ENCODE peak calls at places on chromosomes 4 and X, in eight cellular contexts. H is CD8-positive, alpha-beta T cell; W is tibial artery; J is A549; R is foreskin fibroblast; Q is HCT116; B is fibroblast of the aortic adventitia; P is mucosa of descending colon. X is an unnamed sample.

GRCh38 chrX:25941559-25942250 is 196.4 kb upstream of the MAGEB18 start:
- DNase-seq in R (no peak), Q (no peak), B (peak), J (no peak), H (no peak), W (no peak), P (no peak), X (peak)

GRCh38 chr4:19689511-19689910 is 562.2 kb upstream of the SLIT2 start:
- DNase-seq in H (no peak), W (no peak), J (no peak), P (no peak), R (peak), B (peak), Q (no peak), X (peak)

GRCh38 chr4:82423245-82424054 is 6.8 kb downstream of the HNRNPDL start:
- DNase-seq in R (no peak), W (no peak), P (no peak), H (no peak), J (peak), Q (no peak), B (peak), X (peak)

GRCh38 chrX:155071694-155072215 is 447 bp downstream of the BRCC3 start:
- DNase-seq in B (no peak), R (no peak), W (no peak), P (no peak), H (no peak), Q (no peak), J (no peak), X (no peak)

GRCh38 chr4:37737456-37737855 is 51.3 kb upstream of the RELL1 start:
- DNase-seq in R (peak), W (no peak), H (no peak), Q (no peak), B (peak), P (no peak), J (no peak), X (peak)

GRCh38 chr4:41334182-41334581 is 77.5 kb downstream of the UCHL1 start:
- DNase-seq in H (no peak), B (no peak), J (no peak), W (no peak), P (peak), Q (no peak), R (no peak), X (peak)

GRCh38 chr4:111066887-111067286 is 444.0 kb upstream of the PITX2 start:
- DNase-seq in W (no peak), B (peak), H (no peak), P (no peak), J (no peak), Q (no peak), R (peak), X (peak)

GRCh38 chrX:12686324-12686723 is 104.9 kb upstream of the PRPS2 start:
- DNase-seq in H (no peak), J (no peak), P (no peak), R (no peak), B (no peak), W (peak), Q (no peak), X (peak)

GRCh38 chrX:25191403-25191802 is 175.6 kb upstream of the ARX start:
- DNase-seq in H (no peak), W (no peak), B (no peak), J (peak), Q (no peak), R (no peak), P (no peak), X (no peak)

GRCh38 chrX:57172544-57172943 is 35.3 kb upstream of the SPIN2A start:
- DNase-seq in H (no peak), Q (no peak), W (no peak), P (no peak), R (no peak), B (peak), J (no peak), X (no peak)

DNA sequence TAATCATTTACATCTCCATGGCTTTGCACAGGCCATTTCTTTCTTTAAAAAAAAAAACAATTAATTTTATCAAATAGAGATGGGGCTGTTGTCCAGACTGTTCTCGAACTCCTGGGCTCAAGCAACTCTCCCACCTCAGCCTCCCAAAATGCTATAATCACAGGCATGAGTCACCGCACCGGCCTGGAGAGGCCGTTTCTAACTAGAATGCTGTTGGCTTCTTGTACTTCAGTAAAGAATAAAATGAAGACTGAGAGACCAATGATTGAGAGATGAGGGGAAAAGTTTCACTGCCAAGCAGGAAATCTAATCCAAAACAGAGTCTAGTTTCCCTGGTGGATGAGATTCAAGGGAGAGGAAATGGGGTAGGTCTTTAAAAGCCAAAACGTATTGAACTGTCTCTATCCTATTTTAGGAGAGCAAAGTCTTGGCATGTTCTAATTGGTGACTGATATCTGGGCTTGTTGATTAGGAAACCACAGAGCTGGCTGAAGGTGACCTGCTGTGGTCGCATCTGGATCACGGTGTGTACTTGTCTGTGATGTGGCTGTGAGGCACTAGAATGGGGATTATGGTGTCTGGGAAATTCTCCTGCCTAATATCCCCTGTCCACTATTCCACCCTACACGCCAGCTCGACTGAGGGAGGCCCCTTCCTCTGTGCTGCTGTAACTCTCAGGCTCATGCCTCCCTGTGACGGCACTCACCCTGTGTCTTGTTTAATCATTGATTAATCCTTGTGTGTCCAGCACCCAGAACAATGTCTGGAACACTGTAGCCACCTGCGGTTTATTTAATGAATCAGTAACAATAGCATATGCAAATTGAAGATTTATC is 15.1 kb upstream of the TRIM2 start:
- DNase-seq in H (no peak), P (no peak), Q (no peak), W (peak), B (peak), J (no peak), R (no peak), X (peak)
- TF ChIP-seq CTCF in H (no peak), P (no peak), Q (no peak), W (no peak), B (no peak), J (no peak), R (no peak), X (no peak)

GRCh38 chr4:156685308-156685707 is 286.3 kb downstream of the PDGFC start:
- DNase-seq in H (no peak), B (no peak), J (no peak), P (no peak), W (no peak), R (no peak), Q (no peak), X (peak)
- H3K4me3 ChIP-seq in H (no peak), B (no peak), J (no peak), P (no peak), W (no peak), R (no peak), Q (no peak), X (no peak)

DNA sequence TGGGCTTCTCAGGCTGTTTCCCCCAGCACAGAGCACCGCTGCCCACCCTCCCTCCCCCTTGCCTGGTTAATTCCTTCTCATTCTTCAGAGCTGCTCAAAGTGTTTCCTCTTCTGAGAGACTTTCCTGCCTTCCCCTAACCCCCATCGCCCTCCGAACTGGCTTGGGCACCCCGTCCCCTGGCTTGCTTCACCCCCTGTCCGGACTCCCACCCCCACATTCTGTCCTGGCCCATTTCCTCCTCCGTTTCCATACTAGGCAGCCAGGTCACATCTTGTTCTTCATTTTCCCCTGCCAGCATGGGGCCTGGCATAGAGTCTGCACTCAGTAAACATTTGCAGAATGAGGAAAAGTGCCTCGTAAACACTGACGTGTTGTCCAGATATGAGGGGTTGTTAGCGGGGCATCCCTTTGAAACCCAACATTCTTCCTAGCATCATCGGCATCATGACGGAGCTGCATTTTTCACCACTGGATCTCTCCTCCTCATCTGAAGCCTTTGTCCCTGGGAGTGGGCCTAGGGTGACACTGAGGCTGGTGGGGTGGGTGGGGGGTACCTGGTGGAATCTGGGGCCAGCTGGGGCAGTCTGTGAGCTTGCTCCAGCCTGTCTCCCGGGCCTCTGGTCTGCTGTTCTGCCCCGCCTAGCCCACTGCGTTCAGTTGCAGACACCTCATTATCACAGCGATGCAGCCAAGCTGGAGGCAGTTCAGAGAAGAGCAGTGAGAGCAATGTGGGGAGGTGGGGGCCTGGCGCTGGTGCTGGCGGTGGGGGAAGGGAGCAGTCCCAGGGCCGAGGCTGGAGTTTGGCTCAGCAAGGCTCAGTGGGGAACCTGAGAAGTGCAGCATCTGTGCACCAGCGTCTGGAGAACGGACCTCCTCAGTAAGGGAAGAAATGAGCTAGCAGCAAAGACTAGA is 149.4 kb upstream of the PJA1 start:
- DNase-seq in J (no peak), Q (no peak), R (no peak), P (no peak), H (no peak), W (no peak), B (no peak), X (no peak)
- TF ChIP-seq CTCF in J (no peak), Q (no peak), R (no peak), P (no peak), H (no peak), W (no peak), B (no peak), X (no peak)

DNA sequence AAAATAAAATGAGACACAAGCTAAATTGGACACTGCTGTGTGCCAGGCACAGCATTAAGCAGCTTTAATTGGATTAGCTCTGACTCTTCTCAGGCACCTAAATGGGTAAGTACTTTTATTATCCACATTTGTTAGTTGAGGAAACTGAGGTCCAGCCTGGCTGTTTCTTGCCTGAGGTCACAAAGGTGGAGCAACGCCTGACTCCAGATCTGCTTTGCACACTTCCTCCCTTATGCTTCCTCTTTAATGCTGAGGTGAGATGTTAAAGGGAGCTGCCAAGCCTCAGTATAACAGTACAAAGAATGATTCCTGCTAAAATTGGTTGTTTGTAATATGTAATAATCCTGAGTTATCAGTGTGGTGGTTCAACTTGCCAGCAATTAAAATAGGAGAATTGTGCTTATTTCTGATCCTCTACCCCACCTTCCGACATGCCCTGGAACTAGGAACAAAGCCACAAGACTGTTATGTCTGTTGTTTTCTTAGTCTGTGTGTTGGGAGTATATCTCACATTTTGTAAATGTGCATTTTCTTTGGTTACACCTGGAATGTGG is 74.4 kb downstream of the AFF1 start:
- DNase-seq in J (no peak), R (no peak), B (no peak), W (no peak), H (no peak), P (peak), Q (no peak), X (no peak)
- H3K4me3 ChIP-seq in J (no peak), R (no peak), B (peak), W (peak), H (no peak), P (no peak), Q (no peak), X (no peak)

GRCh38 chr4:173316060-173316459 is 18.1 kb downstream of the HMGB2 start:
- DNase-seq in Q (no peak), H (no peak), R (no peak), B (no peak), P (no peak), W (no peak), J (no peak), X (peak)

GRCh38 chr4:173318648-173319211 is 15.4 kb downstream of the HMGB2 start:
- DNase-seq in P (no peak), R (no peak), W (no peak), H (no peak), J (peak), B (peak), Q (peak), X (peak)

GRCh38 chr4:173314715-173315114 is 19.4 kb downstream of the HMGB2 start:
- DNase-seq in H (no peak), R (no peak), B (no peak), P (no peak), W (no peak), J (no peak), Q (no peak), X (no peak)

GRCh38 chr4:173319696-173320095 is 14.5 kb downstream of the HMGB2 start:
- DNase-seq in H (no peak), Q (no peak), J (no peak), P (no peak), R (no peak), W (no peak), B (peak), X (peak)

DNA sequence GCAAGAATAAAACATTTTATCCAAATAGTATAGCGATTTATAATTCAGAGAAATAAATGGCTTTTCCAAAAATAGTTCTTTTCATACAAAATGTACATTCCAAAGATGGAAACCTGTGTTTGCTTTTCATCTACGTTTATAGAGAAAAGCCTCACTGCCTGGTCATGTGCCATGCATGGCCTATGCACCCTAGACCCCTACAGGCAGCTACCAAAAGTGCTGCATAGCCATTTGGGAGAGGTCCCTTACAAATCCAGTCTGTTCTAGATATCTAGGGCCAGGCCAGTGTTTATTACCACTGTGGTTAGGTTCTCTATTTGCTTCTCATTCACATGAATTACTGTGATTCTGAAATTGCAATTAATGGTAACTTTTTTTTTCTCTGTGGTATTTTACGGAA is 17.2 kb downstream of the HMGB2 start:
- DNase-seq in P (no peak), W (no peak), B (no peak), H (no peak), J (peak), R (no peak), Q (no peak), X (no peak)
- TF ChIP-seq CTCF in P (no peak), W (no peak), B (peak), H (no peak), J (no peak), R (peak), Q (peak), X (peak)

GRCh38 chr4:120225527-120225926 is 158.9 kb upstream of the MAD2L1 start:
- DNase-seq in J (no peak), W (no peak), B (no peak), Q (no peak), P (peak), H (no peak), R (no peak), X (peak)
- H3K4me3 ChIP-seq in J (no peak), W (no peak), B (no peak), Q (no peak), P (no peak), H (no peak), R (no peak), X (no peak)

DNA sequence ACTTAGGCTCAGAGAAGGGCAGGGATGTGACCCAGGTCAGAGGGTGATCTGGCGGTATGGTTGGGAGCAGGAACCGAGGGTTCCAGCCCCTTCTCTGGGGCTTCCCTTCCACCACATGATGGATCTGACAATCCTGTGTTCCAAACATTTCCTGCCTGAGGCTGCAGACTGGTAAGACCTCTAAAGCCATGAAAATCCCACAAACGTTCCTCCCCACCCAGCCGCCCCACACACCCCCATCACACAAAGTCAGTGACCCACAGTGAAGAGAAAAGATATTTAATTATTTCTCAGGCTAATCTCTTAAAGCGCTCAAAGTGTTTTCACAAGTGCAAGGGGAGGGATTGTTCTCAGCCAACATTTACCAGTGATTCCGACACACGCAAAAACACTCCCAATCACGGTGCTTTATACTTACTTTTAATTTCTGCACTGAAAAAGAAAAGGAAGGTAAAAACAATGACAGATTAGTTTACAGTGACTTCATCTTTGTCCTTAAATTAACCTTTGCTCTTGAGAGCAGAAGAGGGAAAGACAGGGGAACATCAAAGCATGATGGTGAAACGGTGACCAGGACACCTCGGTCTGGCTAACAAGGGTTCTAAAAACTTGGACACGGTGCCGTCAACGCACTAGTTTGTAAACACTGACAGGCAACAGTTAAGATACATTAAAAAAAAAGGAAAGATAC is 42.4 kb downstream of the WDR1 start:
- DNase-seq in R (no peak), B (no peak), J (no peak), W (peak), Q (no peak), H (no peak), P (no peak), X (no peak)
- TF ChIP-seq CTCF in R (no peak), B (no peak), J (no peak), W (no peak), Q (no peak), H (no peak), P (no peak), X (no peak)

GRCh38 chr4:53555111-53555510 is 36.2 kb downstream of the LNX1 start:
- DNase-seq in W (no peak), Q (no peak), R (no peak), B (no peak), J (no peak), H (no peak), P (no peak), X (no peak)

GRCh38 chr4:53557601-53558000 is 33.7 kb downstream of the LNX1 start:
- DNase-seq in H (no peak), J (no peak), R (no peak), Q (no peak), P (no peak), B (peak), W (no peak), X (no peak)

GRCh38 chr4:53558981-53559620 is 32.2 kb downstream of the LNX1 start:
- DNase-seq in Q (no peak), H (no peak), B (no peak), R (peak), P (no peak), J (no peak), W (no peak), X (peak)

GRCh38 chr4:53562409-53562808 is 28.9 kb downstream of the LNX1 start:
- DNase-seq in B (no peak), R (no peak), H (no peak), W (no peak), Q (no peak), J (no peak), P (no peak), X (no peak)

GRCh38 chr4:53558061-53558801 is 33.1 kb downstream of the LNX1 start:
- DNase-seq in H (no peak), B (peak), W (no peak), Q (no peak), P (no peak), R (peak), J (no peak), X (peak)
- H3K4me3 ChIP-seq in H (no peak), B (no peak), W (no peak), Q (no peak), P (no peak), R (no peak), J (no peak), X (no peak)

DNA sequence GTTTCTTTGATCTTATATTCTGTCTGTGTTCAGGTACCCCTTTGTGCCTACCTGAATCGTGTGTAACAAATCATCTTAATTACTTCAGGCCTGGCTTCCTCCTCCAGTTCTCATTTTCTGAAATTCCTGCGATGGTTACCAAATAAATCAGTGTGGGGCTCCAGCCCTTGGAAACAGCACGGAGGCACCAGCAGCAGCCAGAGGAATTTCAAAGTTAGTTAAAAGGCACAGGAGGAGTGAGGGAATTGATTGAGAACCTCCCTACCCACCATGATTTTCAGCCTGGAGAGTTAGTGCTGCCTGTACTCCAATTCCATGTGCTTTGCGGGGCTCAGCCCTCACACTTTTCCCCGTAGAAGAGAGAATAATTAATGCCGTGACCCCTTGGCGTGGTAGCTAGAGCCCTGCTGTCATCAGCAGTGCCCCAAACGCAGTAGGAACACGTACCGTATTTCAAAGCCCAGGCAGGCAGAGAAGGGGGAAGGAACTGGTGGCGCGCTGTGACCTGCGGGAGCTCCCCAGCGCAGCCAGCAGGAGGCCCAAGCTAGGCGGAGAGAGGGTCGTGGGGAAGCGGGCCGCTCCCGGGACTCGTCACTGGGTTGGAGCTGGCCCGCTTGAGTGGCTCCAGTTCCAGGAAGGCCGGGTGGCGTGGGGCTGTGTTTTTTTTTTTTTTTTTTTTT is 84.0 kb upstream of the IGFBP7 start:
- DNase-seq in J (no peak), Q (no peak), B (no peak), R (no peak), W (no peak), H (no peak), P (no peak), X (no peak)
- TF ChIP-seq CTCF in J (no peak), Q (no peak), B (no peak), R (no peak), W (no peak), H (no peak), P (no peak), X (no peak)